ENCODE peak calls at places on chromosomes 12 and 14, in four cellular contexts. P is activated effector memory CD4-positive, alpha-beta T cell treated with anti-CD3 and anti-CD28 coated beads, Interleukin-2, amount 50 U/mL, for 16 hours; C is left colon; F is activated naive CD4-positive, alpha-beta T cell treated with Interleukin-2 at 50 U/mL for 16 hours. I is an unnamed sample.

GRCh38 chr14:100031506-100032281 is 33.5 kb upstream of the EVL start:
- DNase-seq in P (no peak), C (no peak), F (no peak), I (no peak)

GRCh38 chr12:111202237-111202592 is 166.7 kb downstream of the PHETA1 start:
- DNase-seq in P (no peak), C (no peak), F (no peak), I (no peak)

GRCh38 chr12:47281667-47282171 is 202.0 kb upstream of the AMIGO2 start:
- DNase-seq in P (no peak), C (no peak), F (no peak), I (no peak)

GRCh38 chr12:124183172-124183571 is 111.7 kb upstream of the RFLNA start:
- DNase-seq in P (no peak), C (no peak), F (no peak), I (no peak)

GRCh38 chr14:60561845-60562746 is 53.1 kb downstream of the SIX6 start:
- DNase-seq in P (no peak), C (peak), F (peak), I (peak)

GRCh38 chr12:70692681-70693288 is 55.6 kb upstream of the PTPRB start:
- DNase-seq in P (no peak), C (no peak), F (no peak), I (no peak)

GRCh38 chr12:56521590-56522371 is at the start of gene RBMS2:
- DNase-seq in P (no peak), C (peak), F (peak), I (peak)

GRCh38 chr12:130870442-130871285 is 1.2 kb upstream of the RAN start:
- DNase-seq in P (peak), C (peak), F (peak), I (peak)

GRCh38 chr12:130633771-130634170 is 82.3 kb downstream of the RIMBP2 start:
- DNase-seq in P (no peak), C (peak), F (no peak), I (no peak)

GRCh38 chr12:18861287-18861858 is 123.5 kb downstream of the CAPZA3 start:
- DNase-seq in P (no peak), C (no peak), F (no peak), I (peak)

GRCh38 chr14:104875412-104875751 is 10.3 kb downstream of the CEP170B start:
- DNase-seq in P (no peak), C (no peak), F (no peak), I (no peak)

GRCh38 chr12:21839776-21840175 is 65.3 kb upstream of the KCNJ8 start:
- DNase-seq in P (no peak), C (no peak), F (no peak), I (no peak)

I was measured in GM12865.